ENCODE peak calls at places on chromosomes 6 and 20, in four cellular contexts. Q, R, V and J are unnamed samples.

GRCh38 chr6:83378621-83379388 is 52.0 kb downstream of the ME1 start:
- DNase-seq in Q (no peak), V (no peak), R (no peak), J (no peak)

GRCh38 chr20:19583532-19584175 is 174.4 kb upstream of the RIN2 start:
- DNase-seq in Q (peak; percentile 63), R (no peak), V (peak; percentile 74), J (peak; percentile 88)

GRCh38 chr6:79949235-79949634 is 1.9 kb upstream of the ELOVL4 start:
- DNase-seq in R (peak; percentile 7), Q (peak; percentile 33), V (no peak), J (peak; percentile 24)

GRCh38 chr6:16438677-16439615 is 200.6 kb downstream of the GMPR start:
- DNase-seq in R (peak; percentile 53), V (no peak), Q (peak; percentile 27), J (peak; percentile 73)

GRCh38 chr20:34632870-34633452 is 43.9 kb downstream of the PIGU start:
- DNase-seq in Q (no peak), R (no peak), V (no peak), J (no peak)

GRCh38 chr6:140486468-140487361 is 1112.3 kb upstream of the CITED2 start:
- DNase-seq in V (no peak), R (no peak), Q (no peak), J (no peak)

GRCh38 chr6:33613146-33613793 is 7.9 kb upstream of the ITPR3 start:
- DNase-seq in V (no peak), R (no peak), Q (no peak), J (peak; percentile 31)

GRCh38 chr6:24469829-24470228 is 19.5 kb downstream of the GPLD1 start:
- DNase-seq in R (no peak), V (no peak), Q (no peak), J (no peak)

GRCh38 chr6:47787620-47788497 is 6.0 kb downstream of the OPN5 start:
- DNase-seq in R (no peak), Q (no peak), V (peak; percentile 37), J (peak; percentile 36)

GRCh38 chr6:41955412-41955811 is 13.8 kb upstream of the CCND3 start:
- DNase-seq in Q (no peak), V (no peak), R (no peak), J (no peak)

GRCh38 chr20:63653974-63654680 is 903 bp upstream of the STMN3 start:
- DNase-seq in Q (no peak), R (no peak), V (no peak), J (no peak)

GRCh38 chr6:164926686-164927085 is 382.7 kb downstream of the C6orf118 start:
- DNase-seq in Q (no peak), V (no peak), R (no peak), J (no peak)

GRCh38 chr6:34235605-34236422 is 859 bp upstream of the HMGA1 start:
- DNase-seq in V (peak; percentile 52), Q (peak; percentile 53), R (no peak), J (no peak)

GRCh38 chr6:163565140-163565539 is 150.6 kb downstream of the QKI start:
- DNase-seq in V (no peak), Q (no peak), R (no peak), J (no peak)

GRCh38 chr20:49979030-49979832 is 3.5 kb upstream of the SNAI1 start:
- DNase-seq in V (peak; percentile 76), Q (no peak), R (no peak), J (peak; percentile 97)

GRCh38 chr20:19913927-19914614 is 103.1 kb upstream of the NAA20 start:
- DNase-seq in R (peak; percentile 48), Q (no peak), V (no peak), J (no peak)

GRCh38 chr20:22462975-22463914 is 121.1 kb downstream of the FOXA2 start:
- DNase-seq in Q (no peak), R (no peak), V (no peak), J (peak; percentile 32)

GRCh38 chr6:109428889-109429477 is 11.4 kb downstream of the PPIL6 start:
- DNase-seq in Q (no peak), V (no peak), R (no peak), J (no peak)

GRCh38 chr20:48186447-48186846 is 401.2 kb upstream of the SULF2 start:
- DNase-seq in R (no peak), V (no peak), Q (no peak), J (no peak)

GRCh38 chr20:19888269-19888669 is 128.9 kb upstream of the NAA20 start:
- DNase-seq in Q (peak; percentile 21), R (no peak), V (no peak), J (no peak)

GRCh38 chr20:38196592-38196991 is 31.5 kb upstream of the TGM2 start:
- DNase-seq in Q (peak; percentile 58), R (no peak), V (peak; percentile 37), J (no peak)

GRCh38 chr6:33860706-33861474 is 57.1 kb upstream of the MLN start:
- DNase-seq in V (no peak), Q (no peak), R (no peak), J (no peak)

GRCh38 chr20:16405254-16405653 is 168.0 kb downstream of the KIF16B start:
- DNase-seq in V (no peak), Q (no peak), R (no peak), J (no peak)

GRCh38 chr6:90434096-90434495 is 137.5 kb upstream of the BACH2 start:
- DNase-seq in Q (no peak), R (no peak), V (no peak), J (no peak)

GRCh38 chr20:47727909-47728361 is 57.3 kb downstream of the SULF2 start:
- DNase-seq in Q (no peak), V (no peak), R (no peak), J (no peak)

GRCh38 chr20:11338506-11339306 is 579.0 kb upstream of the BTBD3 start:
- DNase-seq in V (no peak), R (no peak), Q (no peak), J (no peak)

GRCh38 chr6:168128006-168128630 is 49.1 kb upstream of the FRMD1 start:
- DNase-seq in R (no peak), V (no peak), Q (peak; percentile 6), J (peak; percentile 43)

GRCh38 chr20:19291024-19291817 is 78.8 kb downstream of the SLC24A3 start:
- DNase-seq in R (no peak), V (peak; percentile 56), Q (no peak), J (no peak)

GRCh38 chr6:55643868-55644267 is 64.9 kb upstream of the HMGCLL1 start:
- DNase-seq in R (no peak), V (no peak), Q (no peak), J (no peak)

GRCh38 chr20:12595841-12596240 is 412.9 kb upstream of the SPTLC3 start:
- DNase-seq in Q (no peak), R (no peak), V (no peak), J (no peak)

GRCh38 chr20:38836991-38837390 is 31.5 kb downstream of the PPP1R16B start:
- DNase-seq in Q (no peak), V (no peak), R (no peak), J (no peak)

GRCh38 chr6:147817042-147817689 is 308.7 kb downstream of the SAMD5 start:
- DNase-seq in R (no peak), Q (no peak), V (no peak), J (no peak)

GRCh38 chr20:62138912-62139311 is 4.3 kb downstream of the PSMA7 start:
- DNase-seq in V (no peak), R (no peak), Q (no peak), J (no peak)
- H3K36me3 ChIP-seq in V (no peaks in the 10 kb centered on the region), R (peaks cover 52% of the 10 kb centered on the region), Q (no peaks in the 10 kb centered on the region), J (peaks cover 51% of the 10 kb centered on the region)

GRCh38 chr20:9572690-9573089 is 58.3 kb downstream of the LAMP5 start:
- DNase-seq in R (no peak), V (no peak), Q (no peak), J (peak; percentile 79)

GRCh38 chr20:9573598-9573997 is 59.2 kb downstream of the LAMP5 start:
- DNase-seq in V (no peak), Q (no peak), R (no peak), J (no peak)

GRCh38 chr20:9571783-9572182 is 57.4 kb downstream of the LAMP5 start:
- DNase-seq in R (no peak), Q (no peak), V (no peak), J (peak; percentile 22)

GRCh38 chr20:9575836-9576235 is 61.4 kb downstream of the LAMP5 start:
- DNase-seq in R (no peak), V (no peak), Q (no peak), J (no peak)

DNA sequence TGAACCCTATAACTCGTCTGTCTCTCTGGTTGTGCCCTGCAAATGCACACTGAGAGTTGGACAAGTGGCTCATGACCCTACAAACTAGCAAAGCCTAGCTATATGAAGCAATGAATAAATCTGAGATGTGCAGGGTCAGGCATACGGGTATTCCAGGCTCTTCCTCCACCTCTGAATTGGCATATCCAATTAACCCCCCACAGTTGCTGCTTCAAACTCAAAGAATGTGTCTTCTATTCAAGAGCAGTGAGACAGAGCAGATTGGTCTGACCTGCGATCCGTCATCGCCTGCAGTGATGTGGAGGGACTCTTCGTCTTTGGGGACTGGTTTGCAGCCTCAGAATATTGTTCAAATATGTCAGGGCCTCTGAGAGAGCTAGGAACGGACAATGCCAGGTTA is 59.8 kb downstream of the LAMP5 start:
- DNase-seq in R (no peak), V (no peak), Q (no peak), J (no peak)
- H3K4me3 ChIP-seq in R (no peak overlapping the region), V (no peak overlapping the region), Q (no peak overlapping the region), J (no peak overlapping the region)

GRCh38 chr6:158666637-158667359 is 16.9 kb downstream of the SYTL3 start:
- DNase-seq in Q (no peak), R (no peak), V (no peak), J (no peak)

GRCh38 chr6:158665332-158665731 is 15.5 kb downstream of the SYTL3 start:
- DNase-seq in R (no peak), Q (no peak), V (no peak), J (no peak)

GRCh38 chr6:158668707-158669103 is 18.9 kb downstream of the SYTL3 start:
- DNase-seq in V (no peak), R (no peak), Q (no peak), J (no peak)

GRCh38 chr6:158669145-158670035 is 19.5 kb downstream of the SYTL3 start:
- DNase-seq in R (no peak), Q (no peak), V (no peak), J (no peak)

DNA sequence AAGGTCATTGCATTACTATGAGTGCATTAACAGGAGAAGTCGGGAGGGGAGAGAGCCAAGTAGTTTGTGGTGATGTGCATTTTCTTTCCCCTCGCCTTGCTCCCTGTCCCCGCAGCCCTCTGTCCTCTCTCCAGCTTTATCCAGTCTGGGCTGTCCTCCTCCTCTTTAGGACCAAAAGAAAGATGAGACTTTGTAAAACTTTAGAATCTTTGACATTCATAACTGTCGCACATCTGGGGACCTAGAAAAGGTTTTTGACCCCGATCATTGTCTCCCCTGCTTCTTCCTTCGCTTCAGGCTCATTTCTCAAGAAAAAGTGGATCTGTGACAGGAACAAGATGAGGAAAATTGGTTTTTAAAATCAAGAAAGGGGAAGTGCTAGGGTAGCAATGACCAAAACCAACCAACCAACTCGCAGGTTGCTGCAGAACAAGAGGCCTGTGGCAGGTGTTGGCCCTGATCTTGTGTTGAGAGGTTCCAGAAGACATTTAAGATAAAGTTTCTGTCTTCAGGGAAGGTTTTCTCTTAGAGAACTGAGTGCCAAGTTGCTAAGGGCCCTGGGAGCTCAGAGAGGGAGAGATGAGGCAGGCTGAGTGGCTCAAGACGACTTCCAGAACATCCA is 17.6 kb downstream of the SYTL3 start:
- DNase-seq in R (no peak), Q (no peak), V (no peak), J (no peak)
- H3K27me3 ChIP-seq in R (no peaks in the 10 kb centered on the region), Q (no peaks in the 10 kb centered on the region), V (no peaks in the 10 kb centered on the region), J (no peaks in the 10 kb centered on the region)

DNA sequence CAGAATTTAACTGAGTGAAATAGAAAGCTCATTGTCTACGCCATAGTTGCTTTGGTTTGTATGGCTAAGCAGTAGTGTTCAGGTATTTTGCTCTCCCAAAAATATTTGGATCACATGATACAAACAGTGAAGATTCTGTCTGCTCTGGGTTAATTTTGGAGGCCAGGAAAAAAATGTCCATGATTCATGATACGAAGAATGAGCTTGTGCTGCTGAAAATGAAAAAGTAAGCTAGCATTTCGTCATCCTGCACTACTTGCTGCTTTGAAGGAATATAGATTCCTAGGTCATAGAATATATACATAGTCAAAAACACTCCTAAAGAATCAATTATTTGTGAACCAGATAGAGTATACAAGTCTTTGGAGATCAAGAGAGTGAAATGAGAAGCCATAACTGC is 8.3 kb downstream of the WRNIP1 start:
- DNase-seq in Q (no peak), R (no peak), V (no peak), J (no peak)
- H3K36me3 ChIP-seq in Q (no peaks in the 10 kb centered on the region), R (peaks cover 28% of the 10 kb centered on the region), V (no peaks in the 10 kb centered on the region), J (peaks cover 9% of the 10 kb centered on the region)